ENCODE peak calls at places on chromosomes 13 and 19, in seven cellular contexts. X is IMR-90, R is mesendoderm, F is H9, Z is neuronal stem cell, V is H1, G is mesenchymal stem cell. B is an unnamed sample.

GRCh38 chr13:110436276-110436675 is 125.2 kb downstream of the RAB20 start:
- DNase-seq in V (no peak), G (no peak), X (peak; percentile 11), Z (no peak), R (no peak), F (no peak), B (no peak)

GRCh38 chr13:97224544-97225324 is 2.6 kb downstream of the MBNL2 start:
- DNase-seq in R (peak; percentile 81), F (no peak), V (no peak), G (peak; percentile 75), Z (no peak), X (peak; percentile 41), B (peak; percentile 79)

GRCh38 chr13:106522898-106523525 is 12.4 kb downstream of the EFNB2 start:
- DNase-seq in V (no peak), F (no peak), Z (no peak), G (no peak), X (no peak), R (no peak), B (no peak)

GRCh38 chr19:16920816-16921529 is 32.2 kb downstream of the F2RL3 start:
- DNase-seq in G (peak; percentile 68), Z (no peak), R (peak; percentile 13), V (no peak), X (peak; percentile 88), F (no peak), B (peak; percentile 5)

GRCh38 chr19:41928754-41929535 is 696 bp upstream of the ERFL start:
- DNase-seq in Z (no peak), G (no peak), F (no peak), R (no peak), V (no peak), X (no peak), B (no peak)

GRCh38 chr13:48315981-48316380 is 12.4 kb downstream of the RB1 start:
- DNase-seq in G (no peak), V (no peak), F (no peak), R (no peak), Z (no peak), X (no peak), B (no peak)

GRCh38 chr13:51995677-51996551 is 15.3 kb downstream of the ATP7B start:
- DNase-seq in G (no peak), V (no peak), F (no peak), Z (no peak), R (peak; percentile 44), X (no peak), B (no peak)

GRCh38 chr13:91722267-91722884 is 324.0 kb downstream of the GPC5 start:
- DNase-seq in V (no peak), X (peak; percentile 18), G (peak; percentile 40), R (peak; percentile 14), Z (no peak), F (no peak), B (no peak)

GRCh38 chr13:79531542-79532239 is 50.7 kb downstream of the NDFIP2 start:
- DNase-seq in V (no peak), R (no peak), X (no peak), Z (no peak), G (no peak), F (no peak), B (no peak)

GRCh38 chr19:49890349-49891311 is 6.1 kb downstream of the IL4I1 start:
- DNase-seq in G (no peak), Z (peak; percentile 54), X (no peak), F (peak; percentile 88), R (no peak), V (no peak), B (peak; percentile 58)

GRCh38 chr13:50127017-50127725 is 111.9 kb downstream of the KCNRG start:
- DNase-seq in R (peak; percentile 45), X (peak; percentile 50), Z (peak; percentile 45), F (peak; percentile 58), V (no peak), G (peak; percentile 88), B (no peak)

GRCh38 chr19:40717880-40718773 is 1.2 kb downstream of the ITPKC start:
- DNase-seq in V (no peak), R (peak; percentile 61), Z (no peak), F (peak; percentile 38), X (peak; percentile 15), G (peak; percentile 46), B (no peak)

GRCh38 chr19:29983568-29983967 is 41.5 kb downstream of the URI1 start:
- DNase-seq in X (no peak), V (no peak), Z (no peak), R (no peak), F (no peak), G (no peak), B (no peak)

GRCh38 chr19:31296741-31297390 is 52.4 kb downstream of the TSHZ3 start:
- DNase-seq in G (no peak), Z (no peak), R (no peak), F (no peak), V (no peak), X (no peak), B (peak; percentile 76)
- H3K9ac ChIP-seq in G (no peak overlapping the region), Z (no peak overlapping the region), R (no peak overlapping the region), F (no peak overlapping the region), V (no peak overlapping the region), X (no peak overlapping the region), B (no peak overlapping the region)

GRCh38 chr19:6793973-6794372 is 21.5 kb downstream of the VAV1 start:
- DNase-seq in V (no peak), R (no peak), F (no peak), G (no peak), Z (no peak), X (no peak), B (no peak)
- H2BK5ac ChIP-seq in V (no peak overlapping the region), R (no peak overlapping the region), F (no peak overlapping the region), G (no peak overlapping the region), Z (no peak overlapping the region), X (no peak overlapping the region), B (no peak overlapping the region)

DNA sequence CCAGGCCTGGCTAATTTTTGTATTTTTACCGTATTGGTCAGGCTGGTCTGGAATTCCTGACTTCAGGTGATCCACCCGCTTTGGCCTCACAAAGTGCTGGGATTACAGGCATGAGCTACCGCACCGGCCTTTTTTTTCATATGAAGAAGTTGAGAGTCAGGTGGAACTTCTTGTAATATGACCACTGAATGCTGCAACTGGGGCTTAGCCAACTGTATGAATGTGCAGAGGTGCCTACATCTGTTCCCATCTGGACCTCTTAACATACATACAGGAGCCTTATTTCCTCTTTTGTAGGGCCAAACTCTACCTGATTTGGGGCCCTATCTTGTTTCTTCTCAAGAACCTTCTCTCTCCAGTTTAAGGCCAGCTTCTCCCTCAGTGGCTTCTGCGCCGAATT is 11.9 kb upstream of the GGACT start:
- DNase-seq in F (no peak), G (no peak), R (no peak), X (no peak), V (no peak), Z (no peak), B (no peak)
- H2BK120ac ChIP-seq in F (no peak overlapping the region), G (no peak overlapping the region), R (no peak overlapping the region), X (no peak overlapping the region), V (no peak overlapping the region), Z (no peak overlapping the region), B (no peak overlapping the region)

DNA sequence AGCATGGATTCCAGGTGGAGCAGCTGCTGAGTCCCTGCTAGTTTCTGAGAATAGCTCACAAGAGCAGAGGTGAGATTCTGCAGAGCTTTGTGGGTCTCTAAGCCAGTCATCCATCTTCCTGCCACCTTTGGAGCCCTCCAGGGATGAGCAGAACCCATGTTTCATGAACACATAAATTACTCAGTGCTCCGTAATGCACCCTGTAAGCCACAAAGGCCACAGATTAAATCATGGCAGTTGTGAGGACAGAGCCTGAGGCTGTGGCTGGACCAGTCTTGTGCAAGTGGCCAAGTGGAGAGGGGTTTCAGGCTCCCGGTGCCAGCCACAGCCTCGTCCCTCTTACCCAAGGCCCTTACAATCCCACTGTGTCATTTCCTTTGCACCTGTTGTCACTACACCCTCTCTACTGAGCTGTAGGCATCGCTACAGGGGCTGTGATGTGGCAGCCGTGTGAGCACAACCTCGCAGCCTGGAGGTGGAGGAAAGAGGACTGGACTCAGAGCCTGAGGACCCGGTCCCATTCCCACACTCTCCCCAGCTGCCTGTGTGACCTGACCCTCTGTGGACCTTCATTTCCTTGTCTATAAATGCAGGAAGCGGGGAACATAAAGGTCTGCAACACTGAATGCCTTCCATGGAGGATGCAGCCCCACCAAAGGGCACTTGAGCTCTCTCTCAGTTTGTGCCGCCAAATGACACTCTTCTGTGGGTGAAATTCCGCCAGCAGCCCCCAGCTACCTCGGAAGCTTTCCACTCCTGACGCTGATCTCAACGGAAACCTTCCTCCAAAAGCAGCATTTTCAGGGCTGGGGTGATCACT is 792.0 kb downstream of the UQCRFS1 start:
- DNase-seq in Z (no peak), X (no peak), R (no peak), G (no peak), F (no peak), V (no peak), B (no peak)
- H3K9ac ChIP-seq in Z (no peak overlapping the region), X (no peak overlapping the region), R (no peak overlapping the region), G (no peak overlapping the region), F (no peak overlapping the region), V (no peak overlapping the region), B (no peak overlapping the region)

GRCh38 chr13:59497845-59498244 is 665.9 kb downstream of the DIAPH3 start:
- DNase-seq in V (no peak), Z (no peak), G (no peak), X (no peak), R (no peak), F (no peak), B (no peak)

DNA sequence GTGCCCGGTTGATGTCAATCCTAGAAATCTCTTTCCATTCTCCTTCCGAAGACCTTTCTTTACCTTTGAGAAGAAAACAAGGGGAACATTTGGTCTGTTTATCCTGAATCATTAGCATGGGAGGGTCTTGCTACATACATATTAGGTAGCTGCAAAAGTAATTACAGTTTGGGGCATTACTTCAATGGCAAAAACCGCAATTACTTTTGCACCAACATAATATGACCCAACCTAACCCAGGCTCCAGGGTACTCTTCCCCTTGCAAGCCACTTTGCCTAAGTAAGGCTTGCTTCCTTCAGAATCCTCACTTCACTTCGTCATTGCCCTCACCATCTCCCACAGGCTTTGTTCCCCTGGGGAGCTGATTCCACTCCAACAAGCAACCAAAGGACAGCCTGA is 662.7 kb downstream of the DIAPH3 start:
- DNase-seq in R (no peak), V (no peak), F (no peak), G (no peak), X (no peak), Z (no peak), B (no peak)
- H2BK5ac ChIP-seq in R (no peak overlapping the region), V (no peak overlapping the region), F (no peak overlapping the region), G (no peak overlapping the region), X (no peak overlapping the region), Z (no peak overlapping the region), B (no peak overlapping the region)

B was measured in trophoblast cell.